ENCODE peak calls at places on chromosomes 16 and 17, in five cellular contexts. Q, R, K, L and P are unnamed samples.
A peak's percentile ranks its signal among the peaks of the same experiment; 100 is the strongest.

GRCh38 chr17:19651461-19652238 is 3.1 kb downstream of the ALDH3A2 start:
- DNase-seq in R (no peak), Q (no peak), K (no peak), L (peak; percentile 26), P (no peak)

GRCh38 chr17:43171761-43172487 is 910 bp downstream of the NBR1 start:
- DNase-seq in Q (no peak), R (no peak), L (peak; percentile 91), K (peak; percentile 38), P (peak; percentile 76)

GRCh38 chr17:77184474-77184873 is 43.7 kb downstream of the SEC14L1 start:
- DNase-seq in K (no peak), Q (no peak), R (no peak), L (peak; percentile 51), P (peak; percentile 6)

GRCh38 chr16:11251525-11252481 is 4.2 kb downstream of the SOCS1 start:
- DNase-seq in Q (peak; percentile 80), K (no peak), L (peak; percentile 19), R (no peak), P (no peak)

GRCh38 chr16:52455549-52456277 is 91.2 kb downstream of the TOX3 start:
- DNase-seq in K (no peak), Q (no peak), L (no peak), R (no peak), P (no peak)

GRCh38 chr17:47257651-47258339 is 4.2 kb downstream of the ITGB3 start:
- DNase-seq in K (no peak), L (peak; percentile 46), Q (no peak), R (no peak), P (peak; percentile 86)

GRCh38 chr16:66194866-66195265 is 171.6 kb upstream of the CDH5 start:
- DNase-seq in R (no peak), K (no peak), Q (no peak), L (no peak), P (no peak)

GRCh38 chr17:32912218-32912897 is 15.6 kb upstream of the TMEM98 start:
- DNase-seq in R (peak; percentile 82), Q (no peak), L (peak; percentile 64), K (peak; percentile 62), P (peak; percentile 41)

GRCh38 chr16:88924834-88925539 is 52.0 kb downstream of the CBFA2T3 start:
- DNase-seq in L (peak; percentile 91), Q (no peak), R (no peak), K (no peak), P (peak; percentile 90)

GRCh38 chr17:7383742-7384488 is 3.0 kb downstream of the TNK1 start:
- DNase-seq in L (peak; percentile 66), K (peak; percentile 68), R (no peak), Q (peak; percentile 87), P (no peak)

GRCh38 chr16:49567940-49568339 is 194.3 kb downstream of the C16orf78 start:
- DNase-seq in R (no peak), K (no peak), L (no peak), Q (no peak), P (no peak)

GRCh38 chr16:89841275-89841674 is 13.0 kb downstream of the SPIRE2 start:
- DNase-seq in R (no peak), Q (no peak), L (no peak), K (no peak), P (no peak)

GRCh38 chr16:70162041-70162451 is 11.5 kb upstream of the CLEC18C start:
- DNase-seq in K (no peak), L (peak; percentile 67), R (no peak), Q (no peak), P (no peak)

GRCh38 chr16:56600398-56600999 is 7.9 kb upstream of the MT2A start:
- DNase-seq in L (peak; percentile 83), Q (no peak), K (no peak), R (no peak), P (peak; percentile 70)

GRCh38 chr16:86604436-86605220 is 26.3 kb downstream of the FOXL1 start:
- DNase-seq in Q (peak; percentile 63), L (no peak), K (no peak), R (peak; percentile 34), P (no peak)

GRCh38 chr16:86210403-86211193 is 299.7 kb upstream of the FOXF1 start:
- DNase-seq in Q (no peak), L (no peak), R (no peak), K (no peak), P (no peak)

GRCh38 chr16:82603784-82604411 is 22.9 kb upstream of the CDH13 start:
- DNase-seq in R (peak; percentile 74), L (peak; percentile 84), Q (no peak), K (no peak), P (peak; percentile 30)

GRCh38 chr17:45346255-45347015 is 29.6 kb upstream of the MAP3K14 start:
- DNase-seq in K (peak; percentile 42), R (no peak), Q (no peak), L (no peak), P (peak; percentile 82)

GRCh38 chr17:30567231-30568116 is 90.3 kb downstream of the GOSR1 start:
- DNase-seq in R (no peak), K (no peak), Q (no peak), L (no peak), P (no peak)

GRCh38 chr16:28534542-28535373 is 4.0 kb downstream of the NUPR1 start:
- DNase-seq in R (peak; percentile 84), K (no peak), L (peak; percentile 57), Q (peak; percentile 67), P (peak; percentile 11)

GRCh38 chr17:77356690-77357201 is 216.0 kb downstream of the SEC14L1 start:
- DNase-seq in L (no peak), K (peak; percentile 40), Q (no peak), R (no peak), P (no peak)

GRCh38 chr17:49741009-49741691 is 22.8 kb downstream of the FAM117A start:
- DNase-seq in L (no peak), Q (no peak), R (no peak), K (no peak), P (peak; percentile 33)

GRCh38 chr16:66484453-66485213 is 57.5 kb downstream of the BEAN1 start:
- DNase-seq in L (no peak), R (peak; percentile 54), K (peak; percentile 14), Q (no peak), P (no peak)

GRCh38 chr17:2111691-2112090 is 56.8 kb downstream of the HIC1 start:
- DNase-seq in Q (no peak), K (no peak), L (peak; percentile 32), R (no peak), P (no peak)

GRCh38 chr16:50666658-50667496 is 14.2 kb downstream of the SNX20 start:
- DNase-seq in L (no peak), K (no peak), R (no peak), Q (peak; percentile 43), P (no peak)

GRCh38 chr17:40532520-40533253 is 31.3 kb upstream of the TNS4 start:
- DNase-seq in R (no peak), K (no peak), L (no peak), Q (no peak), P (no peak)

GRCh38 chr16:19415918-19416317 is 1.8 kb upstream of the TMC5 start:
- DNase-seq in R (no peak), K (no peak), L (no peak), Q (no peak), P (no peak)

GRCh38 chr17:28949185-28950016 is 1.9 kb downstream of the PHF12 start:
- DNase-seq in R (peak; percentile 83), Q (peak; percentile 61), L (peak; percentile 94), K (peak; percentile 68), P (peak; percentile 62)

GRCh38 chr17:36703860-36704266 is 102.5 kb downstream of the MRM1 start:
- DNase-seq in Q (peak; percentile 42), L (peak; percentile 50), R (no peak), K (peak; percentile 62), P (peak; percentile 49)

GRCh38 chr17:48997103-48997826 is at the start of gene IGF2BP1:
- DNase-seq in K (no peak), L (peak; percentile 87), Q (peak; percentile 25), R (no peak), P (peak; percentile 30)

GRCh38 chr17:7835818-7836595 is 2.0 kb downstream of the KDM6B start:
- DNase-seq in R (peak; percentile 86), K (peak; percentile 92), Q (no peak), L (peak; percentile 87), P (no peak)

DNA sequence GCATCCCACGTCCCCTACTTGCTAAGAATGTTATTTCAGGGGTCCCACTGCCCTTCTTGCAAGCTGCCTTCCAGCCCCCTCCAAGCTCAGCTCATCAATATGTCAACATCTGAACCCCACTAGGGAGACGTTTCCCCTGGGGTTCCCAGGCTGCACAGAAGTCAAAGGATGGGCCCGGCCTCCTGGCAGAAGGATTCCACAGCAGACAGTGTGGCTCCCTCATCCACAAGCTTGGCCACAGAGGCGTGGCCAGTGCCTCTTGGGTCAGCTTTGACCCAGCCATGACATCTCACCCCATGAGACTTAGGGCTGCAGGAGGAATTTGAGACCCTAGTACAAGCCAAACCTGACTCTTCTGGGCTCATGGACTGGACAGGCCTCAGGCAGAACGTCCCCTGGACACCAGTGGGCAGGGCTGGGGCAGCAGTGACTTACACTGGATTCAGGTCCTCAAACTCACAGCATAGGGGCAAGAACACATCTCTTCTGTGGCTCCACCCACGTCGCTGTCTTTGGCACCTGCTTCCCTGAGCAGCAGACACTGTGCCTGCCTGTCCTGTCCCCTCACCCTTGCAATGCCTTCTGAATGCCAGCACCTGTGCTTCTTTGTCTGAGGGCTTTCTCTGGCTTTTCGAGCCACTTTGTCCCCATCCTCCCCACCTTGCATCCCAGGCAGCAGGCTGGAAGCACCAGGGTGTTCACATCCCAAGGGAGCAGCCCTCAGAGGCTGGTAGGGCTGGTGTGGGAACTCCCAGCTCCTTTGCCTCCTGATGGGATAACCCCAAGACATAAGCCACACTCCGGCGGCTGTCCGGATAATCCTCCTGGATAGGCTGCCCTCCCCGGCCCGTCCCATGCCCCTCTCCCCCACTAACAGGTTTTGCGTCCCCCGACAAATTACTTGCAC is 56.0 kb upstream of the ENPP7 start:
- DNase-seq in Q (no peak), L (no peak), K (no peak), R (no peak), P (no peak)
- H3K4me3 ChIP-seq in Q (no peak overlapping the region), L (no peak overlapping the region), K (no peak overlapping the region), R (no peak overlapping the region), P (no peak overlapping the region)

DNA sequence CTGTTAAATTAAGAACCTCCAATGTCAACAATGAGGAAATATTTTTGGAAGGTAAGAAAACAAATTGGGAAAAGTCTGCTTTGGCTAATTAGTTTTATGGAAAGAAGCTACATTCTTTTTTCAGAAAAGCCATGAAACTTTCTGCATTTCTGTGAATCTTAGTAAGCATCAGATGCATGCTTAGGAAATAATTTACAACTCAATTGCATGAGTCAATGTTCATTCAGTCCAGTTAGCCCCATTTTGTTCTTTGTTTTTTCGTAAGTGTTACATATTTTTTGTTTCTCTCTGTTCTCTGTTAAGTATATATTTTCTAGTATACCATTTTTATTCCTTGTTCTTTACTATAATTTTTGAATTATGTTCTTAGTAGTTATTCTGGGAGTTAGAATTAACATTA is 195.2 kb upstream of the KIF2B start:
- DNase-seq in L (peak; percentile 60), K (no peak), Q (no peak), R (no peak), P (no peak)
- H3K9me3 ChIP-seq in L (no peaks in the 10 kb centered on the region), K (no peaks in the 10 kb centered on the region), Q (no peaks in the 10 kb centered on the region), R (no peaks in the 10 kb centered on the region), P (no peaks in the 10 kb centered on the region)

DNA sequence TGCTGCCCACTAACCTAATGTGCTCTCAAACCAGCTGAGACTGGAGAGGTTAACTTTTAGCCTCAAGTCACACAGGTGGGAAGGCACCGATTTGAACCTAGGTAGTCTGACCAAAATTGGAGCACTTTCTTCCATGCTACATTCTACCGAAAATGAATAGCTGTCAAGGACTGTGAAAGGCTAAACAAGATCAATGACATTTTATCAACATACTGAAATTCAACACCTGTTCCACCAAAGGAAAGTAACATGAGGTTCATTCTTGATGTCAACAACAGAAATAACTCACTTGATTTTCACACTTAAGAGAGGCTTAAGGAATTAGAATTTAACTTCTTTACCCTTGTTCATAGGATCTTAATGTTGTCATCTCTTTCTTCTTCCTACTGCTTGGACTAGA is 284.4 kb upstream of the MON1B start:
- DNase-seq in Q (no peak), L (no peak), R (no peak), K (no peak), P (no peak)
- H3K27me3 ChIP-seq in Q (no peaks in the 10 kb centered on the region), L (no peaks in the 10 kb centered on the region), R (no peaks in the 10 kb centered on the region), K (no peaks in the 10 kb centered on the region), P (no peaks in the 10 kb centered on the region)

GRCh38 chr17:65739026-65739425 is 177.6 kb upstream of the AXIN2 start:
- DNase-seq in R (no peak), Q (no peak), L (no peak), K (no peak), P (no peak)
- H3K4me3 ChIP-seq in R (no peak overlapping the region), Q (no peak overlapping the region), L (no peak overlapping the region), K (no peak overlapping the region), P (no peak overlapping the region)